ENCODE peak calls at places on chromosomes 6 and 20, in nine cellular contexts. One of them, this sample, is unnamed.
A peak's percentile ranks its signal among the peaks of the same experiment; 100 is the strongest.

GRCh38 chr6:108921547-108922331 is 73.5 kb downstream of the ARMC2 start:
- DNase-seq in GM06990: no peak
- DNase-seq in lung: no peak
- DNase-seq in tibial nerve: peak; percentile 68
- DNase-seq in AG09319: peak; percentile 43
- DNase-seq in HS-5: no peak
- DNase-seq in A172: peak; percentile 9
- DNase-seq in stimulated activated CD4-positive, alpha-beta T cell treated with anti-CD3 and anti-CD28 coated beads, Interleukin-2, amount 100 ng/mL, for 24 hours: peak; percentile 26
- DNase-seq in activated gamma-delta T cell: no peak
- DNase-seq in this sample: no peak

GRCh38 chr6:912871-913663 is 220.1 kb upstream of the EXOC2 start:
- DNase-seq in AG09319: peak; percentile 49
- DNase-seq in GM06990: no peak
- DNase-seq in A172: peak; percentile 49
- DNase-seq in stimulated activated CD4-positive, alpha-beta T cell treated with anti-CD3 and anti-CD28 coated beads, Interleukin-2, amount 100 ng/mL, for 24 hours: peak; percentile 5
- DNase-seq in activated gamma-delta T cell: no peak
- DNase-seq in HS-5: no peak
- DNase-seq in tibial nerve: peak; percentile 7
- DNase-seq in lung: no peak
- DNase-seq in this sample: peak; percentile 16

GRCh38 chr20:59314872-59315500 is 14.6 kb downstream of the EDN3 start:
- DNase-seq in activated gamma-delta T cell: no peak
- DNase-seq in tibial nerve: no peak
- DNase-seq in HS-5: no peak
- DNase-seq in A172: no peak
- DNase-seq in lung: no peak
- DNase-seq in GM06990: no peak
- DNase-seq in AG09319: no peak
- DNase-seq in stimulated activated CD4-positive, alpha-beta T cell treated with anti-CD3 and anti-CD28 coated beads, Interleukin-2, amount 100 ng/mL, for 24 hours: no peak
- DNase-seq in this sample: no peak

GRCh38 chr20:23151008-23151703 is 65.0 kb upstream of the CD93 start:
- DNase-seq in lung: no peak
- DNase-seq in tibial nerve: no peak
- DNase-seq in stimulated activated CD4-positive, alpha-beta T cell treated with anti-CD3 and anti-CD28 coated beads, Interleukin-2, amount 100 ng/mL, for 24 hours: no peak
- DNase-seq in GM06990: no peak
- DNase-seq in A172: no peak
- DNase-seq in HS-5: no peak
- DNase-seq in AG09319: no peak
- DNase-seq in activated gamma-delta T cell: no peak
- DNase-seq in this sample: no peak

GRCh38 chr20:38091447-38092216 is 58.1 kb downstream of the RPRD1B start:
- DNase-seq in lung: no peak
- DNase-seq in tibial nerve: no peak
- DNase-seq in A172: no peak
- DNase-seq in GM06990: peak; percentile 52
- DNase-seq in stimulated activated CD4-positive, alpha-beta T cell treated with anti-CD3 and anti-CD28 coated beads, Interleukin-2, amount 100 ng/mL, for 24 hours: no peak
- DNase-seq in AG09319: no peak
- DNase-seq in HS-5: no peak
- DNase-seq in activated gamma-delta T cell: no peak
- DNase-seq in this sample: no peak

GRCh38 chr6:42563697-42564495 is at the start of gene UBR2:
- DNase-seq in GM06990: peak; percentile 89
- DNase-seq in HS-5: peak; percentile 96
- DNase-seq in activated gamma-delta T cell: peak; percentile 31
- DNase-seq in stimulated activated CD4-positive, alpha-beta T cell treated with anti-CD3 and anti-CD28 coated beads, Interleukin-2, amount 100 ng/mL, for 24 hours: peak; percentile 91
- DNase-seq in AG09319: peak; percentile 97
- DNase-seq in tibial nerve: peak; percentile 98
- DNase-seq in A172: peak; percentile 98
- DNase-seq in lung: peak; percentile 99
- DNase-seq in this sample: peak; percentile 96

GRCh38 chr6:43389713-43390265 is 20.3 kb upstream of the ZNF318 start:
- DNase-seq in stimulated activated CD4-positive, alpha-beta T cell treated with anti-CD3 and anti-CD28 coated beads, Interleukin-2, amount 100 ng/mL, for 24 hours: no peak
- DNase-seq in HS-5: no peak
- DNase-seq in tibial nerve: no peak
- DNase-seq in GM06990: no peak
- DNase-seq in AG09319: no peak
- DNase-seq in activated gamma-delta T cell: no peak
- DNase-seq in lung: no peak
- DNase-seq in A172: no peak
- DNase-seq in this sample: no peak

GRCh38 chr20:4840831-4841230 is 119.1 kb downstream of the PRND start:
- DNase-seq in A172: no peak
- DNase-seq in lung: no peak
- DNase-seq in stimulated activated CD4-positive, alpha-beta T cell treated with anti-CD3 and anti-CD28 coated beads, Interleukin-2, amount 100 ng/mL, for 24 hours: no peak
- DNase-seq in GM06990: no peak
- DNase-seq in activated gamma-delta T cell: no peak
- DNase-seq in AG09319: no peak
- DNase-seq in HS-5: no peak
- DNase-seq in tibial nerve: no peak
- DNase-seq in this sample: no peak

GRCh38 chr6:127102299-127102698 is 16.2 kb upstream of the RSPO3 start:
- DNase-seq in A172: peak; percentile 64
- DNase-seq in activated gamma-delta T cell: no peak
- DNase-seq in AG09319: peak; percentile 22
- DNase-seq in lung: no peak
- DNase-seq in stimulated activated CD4-positive, alpha-beta T cell treated with anti-CD3 and anti-CD28 coated beads, Interleukin-2, amount 100 ng/mL, for 24 hours: no peak
- DNase-seq in HS-5: peak; percentile 80
- DNase-seq in GM06990: no peak
- DNase-seq in tibial nerve: no peak
- DNase-seq in this sample: peak; percentile 56

GRCh38 chr6:46437671-46438221 is 53.5 kb downstream of the RCAN2 start:
- DNase-seq in stimulated activated CD4-positive, alpha-beta T cell treated with anti-CD3 and anti-CD28 coated beads, Interleukin-2, amount 100 ng/mL, for 24 hours: no peak
- DNase-seq in tibial nerve: no peak
- DNase-seq in GM06990: no peak
- DNase-seq in AG09319: no peak
- DNase-seq in lung: no peak
- DNase-seq in A172: no peak
- DNase-seq in activated gamma-delta T cell: no peak
- DNase-seq in HS-5: no peak
- DNase-seq in this sample: no peak

GRCh38 chr6:49606696-49607390 is 29.8 kb downstream of the RHAG start:
- DNase-seq in AG09319: peak; percentile 52
- DNase-seq in tibial nerve: no peak
- DNase-seq in activated gamma-delta T cell: no peak
- DNase-seq in HS-5: peak; percentile 56
- DNase-seq in A172: peak; percentile 84
- DNase-seq in stimulated activated CD4-positive, alpha-beta T cell treated with anti-CD3 and anti-CD28 coated beads, Interleukin-2, amount 100 ng/mL, for 24 hours: peak; percentile 5
- DNase-seq in GM06990: no peak
- DNase-seq in lung: no peak
- DNase-seq in this sample: peak; percentile 74

GRCh38 chr6:166624275-166624674 is 2.8 kb downstream of the RPS6KA2 start:
- DNase-seq in AG09319: no peak
- DNase-seq in stimulated activated CD4-positive, alpha-beta T cell treated with anti-CD3 and anti-CD28 coated beads, Interleukin-2, amount 100 ng/mL, for 24 hours: no peak
- DNase-seq in GM06990: no peak
- DNase-seq in tibial nerve: peak; percentile 73
- DNase-seq in HS-5: no peak
- DNase-seq in A172: no peak
- DNase-seq in activated gamma-delta T cell: no peak
- DNase-seq in lung: peak; percentile 79
- DNase-seq in this sample: no peak

GRCh38 chr6:143556529-143556928 is 45.0 kb upstream of the FUCA2 start:
- DNase-seq in HS-5: peak; percentile 88
- DNase-seq in stimulated activated CD4-positive, alpha-beta T cell treated with anti-CD3 and anti-CD28 coated beads, Interleukin-2, amount 100 ng/mL, for 24 hours: no peak
- DNase-seq in tibial nerve: no peak
- DNase-seq in GM06990: no peak
- DNase-seq in AG09319: no peak
- DNase-seq in activated gamma-delta T cell: no peak
- DNase-seq in A172: peak; percentile 83
- DNase-seq in lung: no peak
- DNase-seq in this sample: no peak

GRCh38 chr20:37856932-37857660 is 45.8 kb upstream of the VSTM2L start:
- DNase-seq in lung: no peak
- DNase-seq in GM06990: no peak
- DNase-seq in HS-5: peak; percentile 90
- DNase-seq in tibial nerve: no peak
- DNase-seq in activated gamma-delta T cell: no peak
- DNase-seq in A172: peak; percentile 15
- DNase-seq in AG09319: peak; percentile 23
- DNase-seq in stimulated activated CD4-positive, alpha-beta T cell treated with anti-CD3 and anti-CD28 coated beads, Interleukin-2, amount 100 ng/mL, for 24 hours: no peak
- DNase-seq in this sample: no peak

GRCh38 chr6:103379272-103379671 is 1480.4 kb downstream of the HACE1 start:
- DNase-seq in HS-5: no peak
- DNase-seq in activated gamma-delta T cell: no peak
- DNase-seq in AG09319: no peak
- DNase-seq in A172: no peak
- DNase-seq in tibial nerve: no peak
- DNase-seq in stimulated activated CD4-positive, alpha-beta T cell treated with anti-CD3 and anti-CD28 coated beads, Interleukin-2, amount 100 ng/mL, for 24 hours: no peak
- DNase-seq in lung: no peak
- DNase-seq in GM06990: no peak
- DNase-seq in this sample: no peak

GRCh38 chr6:165013701-165014100 is 295.7 kb downstream of the C6orf118 start:
- DNase-seq in lung: no peak
- DNase-seq in activated gamma-delta T cell: no peak
- DNase-seq in A172: no peak
- DNase-seq in AG09319: no peak
- DNase-seq in GM06990: no peak
- DNase-seq in stimulated activated CD4-positive, alpha-beta T cell treated with anti-CD3 and anti-CD28 coated beads, Interleukin-2, amount 100 ng/mL, for 24 hours: no peak
- DNase-seq in HS-5: no peak
- DNase-seq in tibial nerve: no peak
- DNase-seq in this sample: peak; percentile 2

GRCh38 chr6:144602523-144603180 is 317.5 kb downstream of the UTRN start:
- DNase-seq in GM06990: no peak
- DNase-seq in lung: no peak
- DNase-seq in AG09319: no peak
- DNase-seq in A172: no peak
- DNase-seq in HS-5: no peak
- DNase-seq in tibial nerve: no peak
- DNase-seq in stimulated activated CD4-positive, alpha-beta T cell treated with anti-CD3 and anti-CD28 coated beads, Interleukin-2, amount 100 ng/mL, for 24 hours: no peak
- DNase-seq in activated gamma-delta T cell: no peak
- DNase-seq in this sample: no peak

GRCh38 chr6:155103816-155104366 is 108.8 kb downstream of the TIAM2 start:
- DNase-seq in activated gamma-delta T cell: no peak
- DNase-seq in lung: no peak
- DNase-seq in HS-5: no peak
- DNase-seq in A172: no peak
- DNase-seq in stimulated activated CD4-positive, alpha-beta T cell treated with anti-CD3 and anti-CD28 coated beads, Interleukin-2, amount 100 ng/mL, for 24 hours: peak; percentile 20
- DNase-seq in tibial nerve: no peak
- DNase-seq in AG09319: no peak
- DNase-seq in GM06990: no peak
- DNase-seq in this sample: peak; percentile 9

GRCh38 chr6:35243386-35243958 is 16.1 kb upstream of the ZNF76 start:
- DNase-seq in A172: no peak
- DNase-seq in lung: no peak
- DNase-seq in stimulated activated CD4-positive, alpha-beta T cell treated with anti-CD3 and anti-CD28 coated beads, Interleukin-2, amount 100 ng/mL, for 24 hours: no peak
- DNase-seq in tibial nerve: no peak
- DNase-seq in HS-5: no peak
- DNase-seq in activated gamma-delta T cell: no peak
- DNase-seq in GM06990: no peak
- DNase-seq in AG09319: no peak
- DNase-seq in this sample: no peak

GRCh38 chr6:93105017-93105416 is 314.3 kb downstream of the EPHA7 start:
- DNase-seq in HS-5: peak; percentile 39
- DNase-seq in tibial nerve: no peak
- DNase-seq in activated gamma-delta T cell: no peak
- DNase-seq in GM06990: no peak
- DNase-seq in AG09319: no peak
- DNase-seq in A172: peak; percentile 27
- DNase-seq in stimulated activated CD4-positive, alpha-beta T cell treated with anti-CD3 and anti-CD28 coated beads, Interleukin-2, amount 100 ng/mL, for 24 hours: no peak
- DNase-seq in lung: no peak
- DNase-seq in this sample: peak; percentile 19

GRCh38 chr20:4560667-4561066 is 161.0 kb upstream of the PRND start:
- DNase-seq in activated gamma-delta T cell: no peak
- DNase-seq in tibial nerve: no peak
- DNase-seq in stimulated activated CD4-positive, alpha-beta T cell treated with anti-CD3 and anti-CD28 coated beads, Interleukin-2, amount 100 ng/mL, for 24 hours: no peak
- DNase-seq in lung: no peak
- DNase-seq in A172: no peak
- DNase-seq in GM06990: no peak
- DNase-seq in HS-5: no peak
- DNase-seq in AG09319: no peak
- DNase-seq in this sample: no peak

GRCh38 chr6:10146723-10147451 is 268.0 kb downstream of the TFAP2A start:
- DNase-seq in lung: no peak
- DNase-seq in AG09319: peak; percentile 32
- DNase-seq in tibial nerve: no peak
- DNase-seq in HS-5: no peak
- DNase-seq in activated gamma-delta T cell: no peak
- DNase-seq in stimulated activated CD4-positive, alpha-beta T cell treated with anti-CD3 and anti-CD28 coated beads, Interleukin-2, amount 100 ng/mL, for 24 hours: no peak
- DNase-seq in GM06990: peak; percentile 4
- DNase-seq in A172: peak; percentile 33
- DNase-seq in this sample: peak; percentile 3

GRCh38 chr20:47355489-47356219 is 845 bp downstream of the ZMYND8 start:
- DNase-seq in stimulated activated CD4-positive, alpha-beta T cell treated with anti-CD3 and anti-CD28 coated beads, Interleukin-2, amount 100 ng/mL, for 24 hours: peak; percentile 11
- DNase-seq in tibial nerve: no peak
- DNase-seq in AG09319: no peak
- DNase-seq in A172: no peak
- DNase-seq in activated gamma-delta T cell: no peak
- DNase-seq in GM06990: no peak
- DNase-seq in HS-5: no peak
- DNase-seq in lung: no peak
- DNase-seq in this sample: no peak

GRCh38 chr6:106799008-106799952 is 169.9 kb downstream of the QRSL1 start:
- DNase-seq in activated gamma-delta T cell: no peak
- DNase-seq in stimulated activated CD4-positive, alpha-beta T cell treated with anti-CD3 and anti-CD28 coated beads, Interleukin-2, amount 100 ng/mL, for 24 hours: peak; percentile 4
- DNase-seq in AG09319: peak; percentile 36
- DNase-seq in A172: peak; percentile 84
- DNase-seq in lung: no peak
- DNase-seq in tibial nerve: no peak
- DNase-seq in HS-5: no peak
- DNase-seq in GM06990: peak; percentile 18
- DNase-seq in this sample: peak; percentile 77

GRCh38 chr6:156816505-156816904 is 39.3 kb downstream of the ARID1B start:
- DNase-seq in stimulated activated CD4-positive, alpha-beta T cell treated with anti-CD3 and anti-CD28 coated beads, Interleukin-2, amount 100 ng/mL, for 24 hours: no peak
- DNase-seq in activated gamma-delta T cell: no peak
- DNase-seq in A172: no peak
- DNase-seq in GM06990: no peak
- DNase-seq in HS-5: no peak
- DNase-seq in AG09319: no peak
- DNase-seq in lung: peak; percentile 68
- DNase-seq in tibial nerve: peak; percentile 24
- DNase-seq in this sample: no peak

GRCh38 chr6:134161036-134161435 is 108.6 kb upstream of the SLC2A12 start:
- DNase-seq in lung: no peak
- DNase-seq in HS-5: no peak
- DNase-seq in stimulated activated CD4-positive, alpha-beta T cell treated with anti-CD3 and anti-CD28 coated beads, Interleukin-2, amount 100 ng/mL, for 24 hours: no peak
- DNase-seq in A172: peak; percentile 77
- DNase-seq in GM06990: no peak
- DNase-seq in AG09319: no peak
- DNase-seq in activated gamma-delta T cell: no peak
- DNase-seq in tibial nerve: no peak
- DNase-seq in this sample: peak; percentile 15

GRCh38 chr6:24872769-24873168 is 63.0 kb downstream of the RIPOR2 start:
- DNase-seq in tibial nerve: no peak
- DNase-seq in GM06990: no peak
- DNase-seq in HS-5: no peak
- DNase-seq in activated gamma-delta T cell: no peak
- DNase-seq in stimulated activated CD4-positive, alpha-beta T cell treated with anti-CD3 and anti-CD28 coated beads, Interleukin-2, amount 100 ng/mL, for 24 hours: no peak
- DNase-seq in A172: no peak
- DNase-seq in AG09319: no peak
- DNase-seq in lung: no peak
- DNase-seq in this sample: no peak

GRCh38 chr20:33685328-33686007 is 717 bp downstream of the E2F1 start:
- DNase-seq in AG09319: no peak
- DNase-seq in activated gamma-delta T cell: peak; percentile 30
- DNase-seq in GM06990: peak; percentile 84
- DNase-seq in A172: peak; percentile 44
- DNase-seq in lung: no peak
- DNase-seq in HS-5: no peak
- DNase-seq in stimulated activated CD4-positive, alpha-beta T cell treated with anti-CD3 and anti-CD28 coated beads, Interleukin-2, amount 100 ng/mL, for 24 hours: peak; percentile 81
- DNase-seq in tibial nerve: no peak
- DNase-seq in this sample: no peak

GRCh38 chr6:36655073-36655847 is 23.3 kb upstream of the CDKN1A start:
- DNase-seq in GM06990: no peak
- DNase-seq in tibial nerve: no peak
- DNase-seq in AG09319: no peak
- DNase-seq in stimulated activated CD4-positive, alpha-beta T cell treated with anti-CD3 and anti-CD28 coated beads, Interleukin-2, amount 100 ng/mL, for 24 hours: no peak
- DNase-seq in activated gamma-delta T cell: no peak
- DNase-seq in A172: no peak
- DNase-seq in HS-5: no peak
- DNase-seq in lung: no peak
- DNase-seq in this sample: no peak

This sample was measured in kidney glomerular epithelial cell.